ENCODE peak calls at places on chromosomes 6 and 20, in five cellular contexts. U is LNCaP clone FGC, N is left lung, W is A673, T is omental fat pad. O is an unnamed sample.

GRCh38 chr6:5398530-5398929 is 137.2 kb downstream of the FARS2 start:
- DNase-seq in W (peak; percentile 64), U (no peak), N (no peak), T (no peak), O (no peak)

GRCh38 chr6:136011475-136011874 is 160.0 kb downstream of the PDE7B start:
- DNase-seq in T (no peak), U (no peak), W (no peak), N (no peak), O (no peak)

GRCh38 chr6:110488606-110489005 is 12.2 kb upstream of the SLC22A16 start:
- DNase-seq in W (no peak), U (no peak), T (no peak), N (no peak), O (no peak)

GRCh38 chr6:170269873-170270541 is 20.9 kb downstream of the DLL1 start:
- DNase-seq in N (no peak), T (no peak), W (no peak), U (no peak), O (no peak)

GRCh38 chr6:127566671-127567070 is 10.3 kb upstream of the C6orf58 start:
- DNase-seq in U (no peak), T (no peak), N (no peak), W (no peak), O (no peak)

GRCh38 chr6:62614442-62614841 is 328.4 kb upstream of the KHDRBS2 start:
- DNase-seq in W (no peak), U (no peak), T (no peak), N (no peak), O (no peak)

GRCh38 chr6:131136021-131136847 is 967 bp downstream of the AKAP7 start:
- DNase-seq in N (no peak), T (no peak), U (no peak), W (peak; percentile 61), O (no peak)

GRCh38 chr6:43089467-43089866 is 13.4 kb downstream of the PTK7 start:
- DNase-seq in T (no peak), U (no peak), N (no peak), W (no peak), O (no peak)

GRCh38 chr6:125839471-125839870 is 48.7 kb downstream of the NCOA7 start:
- DNase-seq in U (no peak), W (peak; percentile 52), T (no peak), N (no peak), O (no peak)

GRCh38 chr6:170208171-170208601 is 82.7 kb downstream of the DLL1 start:
- DNase-seq in U (no peak), W (no peak), N (peak; percentile 13), T (no peak), O (no peak)

GRCh38 chr6:14713008-14713452 is 532.8 kb upstream of the JARID2 start:
- DNase-seq in N (no peak), T (no peak), U (no peak), W (no peak), O (no peak)

GRCh38 chr6:15997751-15998388 is 131.0 kb upstream of the MYLIP start:
- DNase-seq in T (no peak), N (no peak), W (no peak), U (no peak), O (no peak)

GRCh38 chr6:25215881-25216280 is 63.3 kb upstream of the CARMIL1 start:
- DNase-seq in T (no peak), W (no peak), U (no peak), N (no peak), O (no peak)

GRCh38 chr20:58131581-58132142 is 96.8 kb downstream of the ANKRD60 start:
- DNase-seq in W (no peak), N (no peak), U (no peak), T (no peak), O (no peak)

GRCh38 chr20:62696999-62697398 is 11.6 kb upstream of the NTSR1 start:
- DNase-seq in W (no peak), T (no peak), U (no peak), N (no peak), O (no peak)

GRCh38 chr6:1766663-1767062 is 156.9 kb downstream of the FOXC1 start:
- DNase-seq in W (no peak), T (peak; percentile 35), U (no peak), N (no peak), O (no peak)

GRCh38 chr6:4180653-4181255 is 45.4 kb upstream of the ECI2 start:
- DNase-seq in W (peak; percentile 47), N (no peak), U (peak; percentile 23), T (no peak), O (no peak)

GRCh38 chr6:135852775-135853174 is 1.3 kb downstream of the PDE7B start:
- DNase-seq in N (no peak), W (no peak), U (no peak), T (no peak), O (no peak)

DNA sequence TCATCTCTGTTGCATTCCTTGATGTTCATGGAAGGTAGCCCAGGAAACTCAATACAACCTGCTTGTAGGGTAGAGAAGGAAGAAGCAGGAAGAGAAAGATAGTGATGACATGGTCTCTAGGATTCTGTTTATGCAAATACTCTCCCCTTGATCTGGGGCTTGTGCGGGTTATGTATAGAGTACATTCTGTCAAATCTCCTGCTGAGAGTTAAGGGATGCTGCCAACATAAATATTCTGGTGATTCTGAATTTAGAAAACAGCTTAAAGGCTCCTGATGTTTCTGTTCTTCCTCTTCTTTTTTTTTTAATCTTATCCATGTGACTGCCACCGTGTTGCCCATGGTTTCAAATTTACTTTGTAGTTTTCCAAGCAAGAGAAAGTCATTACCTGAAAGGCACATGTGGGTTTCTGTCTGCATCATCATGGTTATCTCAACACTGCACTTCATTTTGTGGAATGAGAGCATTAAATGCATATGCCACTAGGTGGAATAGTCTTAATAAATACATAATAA is 150.6 kb downstream of the RPS12 start:
- DNase-seq in W (no peak), U (no peak), N (no peak), T (no peak), O (no peak)
- TF ChIP-seq CTCF in W (no peak), U (peak; percentile 12), N (no peak), T (no peak), O (no peak)

DNA sequence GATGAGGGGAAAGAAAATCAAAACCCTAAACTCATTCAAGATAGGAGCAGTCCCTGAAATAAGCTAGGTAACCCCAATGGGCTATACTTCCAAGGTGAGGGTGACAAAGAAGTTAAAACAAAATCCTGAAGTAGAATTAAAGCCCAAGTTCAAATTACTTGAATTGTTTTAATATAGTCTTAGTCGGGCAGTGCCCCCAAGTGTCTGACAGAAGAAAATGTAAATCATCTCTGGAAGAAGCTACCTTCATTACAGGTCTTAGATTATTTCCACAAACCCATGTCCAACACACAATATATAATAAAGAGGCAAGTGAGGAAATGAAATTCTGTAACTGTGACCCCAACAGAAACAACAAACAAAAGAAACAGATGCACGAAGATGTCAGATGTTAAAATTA is 36.8 kb upstream of the L3MBTL3 start:
- DNase-seq in W (peak; percentile 44), U (no peak), N (no peak), T (no peak), O (no peak)
- TF ChIP-seq CTCF in W (peak; percentile 54), U (peak; percentile 62), N (no peak), T (no peak), O (peak; percentile 50)

GRCh38 chr6:36083446-36083845 is 46.9 kb upstream of the MAPK13 start:
- DNase-seq in N (no peak), W (no peak), T (no peak), U (no peak), O (no peak)
- TF ChIP-seq CTCF in N (no peak), W (no peak), T (no peak), U (no peak), O (no peak)

GRCh38 chr20:21490105-21490504 is 23.8 kb downstream of the NKX2-2 start:
- DNase-seq in W (no peak), T (no peak), N (no peak), U (no peak), O (no peak)
- TF ChIP-seq CTCF in W (peak; percentile 43), T (no peak), N (no peak), U (peak; percentile 48), O (peak; percentile 16)

O was measured in D721Med.